ENCODE peak calls at places on chromosomes 6 and 20, in five cellular contexts. P is uterus, H is IMR-90, F is HepG2, E is suprapubic skin. K is an unnamed sample.

GRCh38 chr6:43695078-43695966 is 7.7 kb upstream of the MRPS18A start:
- DNase-seq in E (no peak), P (no peak), F (no peak), H (no peak), K (no peak)

GRCh38 chr20:50366270-50367103 is 143.7 kb upstream of the PTPN1 start:
- DNase-seq in E (no peak), H (peak), F (peak), P (peak), K (no peak)

GRCh38 chr6:27502508-27503435 is 29.9 kb upstream of the ZNF184 start:
- DNase-seq in F (peak), H (peak), E (no peak), P (peak), K (no peak)

GRCh38 chr20:45976132-45976531 is 4.1 kb upstream of the ZNF335 start:
- DNase-seq in F (no peak), E (no peak), P (no peak), H (no peak), K (no peak)

GRCh38 chr6:3687847-3688246 is 63.7 kb downstream of the PXDC1 start:
- DNase-seq in P (no peak), E (no peak), F (no peak), H (no peak), K (no peak)

GRCh38 chr6:162538643-162539064 is 188.9 kb downstream of the PRKN start:
- DNase-seq in F (no peak), E (no peak), P (no peak), H (no peak), K (no peak)

GRCh38 chr20:43736588-43737091 is 9.8 kb upstream of the GTSF1L start:
- DNase-seq in E (no peak), P (no peak), F (no peak), H (peak), K (no peak)

GRCh38 chr6:90226257-90226656 is 70.4 kb downstream of the BACH2 start:
- DNase-seq in P (no peak), E (no peak), F (no peak), H (peak), K (no peak)

GRCh38 chr6:154508573-154509375 is 1.7 kb downstream of the CNKSR3 start:
- DNase-seq in F (peak), P (no peak), E (no peak), H (peak), K (peak)
- TF ChIP-seq POLR2A in F (peak), P (no peak), E (no peak), H (no peak), K (no peak)

GRCh38 chr6:7910654-7911344 is at the start of gene TXNDC5:
- DNase-seq in P (peak), E (no peak), H (peak), F (peak), K (peak)
- TF ChIP-seq POLR2A in P (no peak), E (peak), H (no peak), F (peak), K (peak)

GRCh38 chr6:31356946-31357466 is at the start of gene HLA-B:
- DNase-seq in E (peak), H (peak), F (peak), P (peak), K (peak)
- TF ChIP-seq POLR2A in E (no peak), H (peak), F (no peak), P (no peak), K (peak)

GRCh38 chr6:6931047-6932025 is 176.4 kb upstream of the RREB1 start:
- DNase-seq in P (no peak), E (no peak), F (no peak), H (no peak), K (no peak)

GRCh38 chr6:6927437-6928361 is 180.1 kb upstream of the RREB1 start:
- DNase-seq in H (no peak), P (no peak), E (peak), F (no peak), K (no peak)

GRCh38 chr6:6930223-6930880 is 177.4 kb upstream of the RREB1 start:
- DNase-seq in H (no peak), E (peak), P (no peak), F (no peak), K (no peak)

GRCh38 chr6:6932968-6933367 is 174.8 kb upstream of the RREB1 start:
- DNase-seq in P (no peak), E (no peak), H (no peak), F (no peak), K (no peak)

DNA sequence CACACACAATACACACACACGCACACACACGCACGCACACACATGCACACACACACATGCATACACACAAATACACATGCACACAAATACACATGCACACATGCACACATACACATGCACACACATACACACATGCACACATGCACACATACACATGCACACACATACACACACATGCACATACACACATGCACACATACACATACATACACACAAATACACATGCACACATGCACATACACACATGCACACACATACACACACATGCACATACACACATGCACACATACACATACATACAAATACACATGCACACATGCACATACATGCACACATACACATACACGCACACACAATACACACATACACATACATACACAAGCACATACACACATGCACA is 175.4 kb upstream of the RREB1 start:
- DNase-seq in F (no peak), H (no peak), P (no peak), E (no peak), K (no peak)
- TF ChIP-seq POLR2A in F (no peak), H (no peak), P (no peak), E (no peak), K (no peak)

DNA sequence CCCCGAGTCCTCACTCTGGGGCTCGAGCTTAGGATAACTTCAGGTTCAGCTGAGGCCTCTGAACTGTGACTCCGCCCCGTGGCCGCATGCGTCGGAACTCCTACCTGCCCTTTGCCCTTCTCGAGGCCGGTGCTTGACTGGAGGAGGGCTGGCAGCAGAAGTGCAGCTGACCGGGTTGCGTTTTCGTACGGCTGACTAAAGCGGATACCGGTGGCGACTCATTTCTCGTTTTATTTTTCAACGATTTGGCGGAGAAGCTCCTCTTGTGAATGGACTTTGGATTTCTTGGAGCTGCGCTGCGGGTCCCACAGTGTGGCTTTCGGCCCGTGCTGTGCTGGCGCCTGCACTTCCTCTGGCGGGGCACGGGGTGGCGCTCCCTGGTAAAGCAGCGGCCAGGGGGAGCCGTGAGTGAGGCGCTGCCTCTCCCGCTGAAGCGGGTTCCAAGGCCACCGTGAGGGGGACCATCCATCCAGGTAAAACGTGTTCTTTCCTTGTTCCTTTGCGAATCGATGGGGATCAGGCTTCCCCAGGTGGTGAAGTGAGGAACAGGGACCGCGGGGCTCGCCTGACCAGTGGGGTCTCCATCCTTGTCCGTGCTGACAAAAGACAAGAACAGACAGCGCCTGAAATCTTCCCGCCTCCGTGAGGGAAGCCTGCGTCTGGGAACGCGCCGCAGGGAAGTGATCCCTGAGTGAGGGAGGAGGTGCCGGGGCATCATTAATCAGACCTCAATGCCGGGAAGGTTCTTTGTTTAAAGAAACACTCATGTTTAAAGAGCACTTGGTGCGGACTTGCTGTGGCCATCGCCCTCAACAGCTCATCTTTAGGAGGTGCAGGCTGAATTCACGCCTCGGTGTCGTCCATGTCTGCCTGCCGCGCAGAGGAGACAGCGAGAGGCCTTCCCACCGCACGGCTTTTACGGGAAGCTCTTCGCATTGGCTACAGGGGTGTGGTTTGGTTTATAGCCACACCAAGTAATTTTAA is 38.8 kb downstream of the ERMARD start:
- DNase-seq in H (peak), F (peak), P (peak), E (peak), K (peak)
- TF ChIP-seq POLR2A in H (peak), F (peak), P (no peak), E (no peak), K (peak)

GRCh38 chr6:41787219-41787917 is at the start of gene TOMM6:
- DNase-seq in F (peak), H (peak), E (peak), P (peak), K (peak)
- TF ChIP-seq POLR2A in F (peak), H (peak), E (peak), P (peak), K (peak)

K was measured in H54.